ENCODE peak calls at places on chromosomes 5 and 9, in eight cellular contexts. One of them, this sample, is unnamed.

GRCh38 chr5:72956324-72957140 is 691 bp downstream of the FCHO2 start:
- DNase-seq in GM03348: peak
- DNase-seq in EH: peak
- DNase-seq in DMS79: no peak
- DNase-seq in stimulated activated CD4-positive, alpha-beta T cell treated with anti-CD3 and anti-CD28 coated beads, Interleukin-2, amount 100 ng/mL, for 48 hours: peak
- DNase-seq in dorsolateral prefrontal cortex: peak
- DNase-seq in hippocampal formation: peak
- DNase-seq in mesothelial cell of epicardium: peak
- DNase-seq in this sample: no peak

GRCh38 chr5:96195053-96195452 is 233.4 kb upstream of the ELL2 start:
- DNase-seq in GM03348: peak
- DNase-seq in EH: peak
- DNase-seq in DMS79: no peak
- DNase-seq in stimulated activated CD4-positive, alpha-beta T cell treated with anti-CD3 and anti-CD28 coated beads, Interleukin-2, amount 100 ng/mL, for 48 hours: no peak
- DNase-seq in dorsolateral prefrontal cortex: no peak
- DNase-seq in hippocampal formation: no peak
- DNase-seq in mesothelial cell of epicardium: no peak
- DNase-seq in this sample: no peak

GRCh38 chr5:116898917-116899316 is 324.3 kb upstream of the SEMA6A start:
- DNase-seq in GM03348: no peak
- DNase-seq in EH: no peak
- DNase-seq in DMS79: no peak
- DNase-seq in stimulated activated CD4-positive, alpha-beta T cell treated with anti-CD3 and anti-CD28 coated beads, Interleukin-2, amount 100 ng/mL, for 48 hours: no peak
- DNase-seq in dorsolateral prefrontal cortex: no peak
- DNase-seq in hippocampal formation: no peak
- DNase-seq in mesothelial cell of epicardium: no peak
- DNase-seq in this sample: no peak

GRCh38 chr9:72923077-72923476 is 29.8 kb downstream of the ALDH1A1 start:
- DNase-seq in GM03348: no peak
- DNase-seq in EH: no peak
- DNase-seq in DMS79: no peak
- DNase-seq in stimulated activated CD4-positive, alpha-beta T cell treated with anti-CD3 and anti-CD28 coated beads, Interleukin-2, amount 100 ng/mL, for 48 hours: no peak
- DNase-seq in dorsolateral prefrontal cortex: no peak
- DNase-seq in hippocampal formation: no peak
- DNase-seq in mesothelial cell of epicardium: no peak
- DNase-seq in this sample: no peak

GRCh38 chr5:135650081-135650480 is 71.3 kb upstream of the CXCL14 start:
- DNase-seq in GM03348: no peak
- DNase-seq in EH: no peak
- DNase-seq in DMS79: no peak
- DNase-seq in stimulated activated CD4-positive, alpha-beta T cell treated with anti-CD3 and anti-CD28 coated beads, Interleukin-2, amount 100 ng/mL, for 48 hours: no peak
- DNase-seq in dorsolateral prefrontal cortex: no peak
- DNase-seq in hippocampal formation: no peak
- DNase-seq in mesothelial cell of epicardium: no peak
- DNase-seq in this sample: no peak

GRCh38 chr5:119388619-119389190 is 32.9 kb downstream of the TNFAIP8 start:
- DNase-seq in GM03348: no peak
- DNase-seq in EH: no peak
- DNase-seq in DMS79: no peak
- DNase-seq in stimulated activated CD4-positive, alpha-beta T cell treated with anti-CD3 and anti-CD28 coated beads, Interleukin-2, amount 100 ng/mL, for 48 hours: no peak
- DNase-seq in dorsolateral prefrontal cortex: no peak
- DNase-seq in hippocampal formation: no peak
- DNase-seq in mesothelial cell of epicardium: no peak
- DNase-seq in this sample: no peak

GRCh38 chr9:108967916-108968315 is 33.7 kb downstream of the ABITRAM start:
- DNase-seq in GM03348: no peak
- DNase-seq in EH: no peak
- DNase-seq in DMS79: no peak
- DNase-seq in stimulated activated CD4-positive, alpha-beta T cell treated with anti-CD3 and anti-CD28 coated beads, Interleukin-2, amount 100 ng/mL, for 48 hours: no peak
- DNase-seq in dorsolateral prefrontal cortex: no peak
- DNase-seq in hippocampal formation: no peak
- DNase-seq in mesothelial cell of epicardium: no peak
- DNase-seq in this sample: no peak

GRCh38 chr5:138354387-138354786 is 1.9 kb downstream of the KDM3B start:
- DNase-seq in GM03348: no peak
- DNase-seq in EH: peak
- DNase-seq in DMS79: no peak
- DNase-seq in stimulated activated CD4-positive, alpha-beta T cell treated with anti-CD3 and anti-CD28 coated beads, Interleukin-2, amount 100 ng/mL, for 48 hours: no peak
- DNase-seq in dorsolateral prefrontal cortex: no peak
- DNase-seq in hippocampal formation: no peak
- DNase-seq in mesothelial cell of epicardium: no peak
- DNase-seq in this sample: no peak

GRCh38 chr9:2126331-2126789 is 111.2 kb downstream of the SMARCA2 start:
- DNase-seq in GM03348: peak
- DNase-seq in EH: no peak
- DNase-seq in DMS79: no peak
- DNase-seq in stimulated activated CD4-positive, alpha-beta T cell treated with anti-CD3 and anti-CD28 coated beads, Interleukin-2, amount 100 ng/mL, for 48 hours: no peak
- DNase-seq in dorsolateral prefrontal cortex: no peak
- DNase-seq in hippocampal formation: no peak
- DNase-seq in mesothelial cell of epicardium: no peak
- DNase-seq in this sample: no peak

GRCh38 chr5:73437126-73438047 is 11.2 kb downstream of the FOXD1 start:
- DNase-seq in GM03348: peak
- DNase-seq in EH: peak
- DNase-seq in DMS79: no peak
- DNase-seq in stimulated activated CD4-positive, alpha-beta T cell treated with anti-CD3 and anti-CD28 coated beads, Interleukin-2, amount 100 ng/mL, for 48 hours: no peak
- DNase-seq in dorsolateral prefrontal cortex: no peak
- DNase-seq in hippocampal formation: no peak
- DNase-seq in mesothelial cell of epicardium: no peak
- DNase-seq in this sample: no peak

GRCh38 chr5:153585616-153586015 is 95.1 kb downstream of the GRIA1 start:
- DNase-seq in GM03348: no peak
- DNase-seq in EH: no peak
- DNase-seq in DMS79: no peak
- DNase-seq in stimulated activated CD4-positive, alpha-beta T cell treated with anti-CD3 and anti-CD28 coated beads, Interleukin-2, amount 100 ng/mL, for 48 hours: no peak
- DNase-seq in dorsolateral prefrontal cortex: no peak
- DNase-seq in hippocampal formation: no peak
- DNase-seq in mesothelial cell of epicardium: no peak
- DNase-seq in this sample: no peak

GRCh38 chr5:178420424-178420823 is 169.8 kb downstream of the COL23A1 start:
- DNase-seq in GM03348: no peak
- DNase-seq in EH: no peak
- DNase-seq in DMS79: no peak
- DNase-seq in stimulated activated CD4-positive, alpha-beta T cell treated with anti-CD3 and anti-CD28 coated beads, Interleukin-2, amount 100 ng/mL, for 48 hours: no peak
- DNase-seq in dorsolateral prefrontal cortex: no peak
- DNase-seq in hippocampal formation: no peak
- DNase-seq in mesothelial cell of epicardium: no peak
- DNase-seq in this sample: no peak

GRCh38 chr5:149314571-149315111 is 30.7 kb upstream of the GRPEL2 start:
- DNase-seq in GM03348: no peak
- DNase-seq in EH: no peak
- DNase-seq in DMS79: no peak
- DNase-seq in stimulated activated CD4-positive, alpha-beta T cell treated with anti-CD3 and anti-CD28 coated beads, Interleukin-2, amount 100 ng/mL, for 48 hours: no peak
- DNase-seq in dorsolateral prefrontal cortex: no peak
- DNase-seq in hippocampal formation: no peak
- DNase-seq in mesothelial cell of epicardium: no peak
- DNase-seq in this sample: no peak

GRCh38 chr9:131278421-131279111 is 2.3 kb upstream of the FAM78A start:
- DNase-seq in GM03348: no peak
- DNase-seq in EH: no peak
- DNase-seq in DMS79: no peak
- DNase-seq in stimulated activated CD4-positive, alpha-beta T cell treated with anti-CD3 and anti-CD28 coated beads, Interleukin-2, amount 100 ng/mL, for 48 hours: no peak
- DNase-seq in dorsolateral prefrontal cortex: no peak
- DNase-seq in hippocampal formation: no peak
- DNase-seq in mesothelial cell of epicardium: no peak
- DNase-seq in this sample: no peak

GRCh38 chr9:35962126-35962906 is 4.4 kb upstream of the OR2S2 start:
- DNase-seq in GM03348: peak
- DNase-seq in EH: peak
- DNase-seq in DMS79: no peak
- DNase-seq in stimulated activated CD4-positive, alpha-beta T cell treated with anti-CD3 and anti-CD28 coated beads, Interleukin-2, amount 100 ng/mL, for 48 hours: no peak
- DNase-seq in dorsolateral prefrontal cortex: no peak
- DNase-seq in hippocampal formation: no peak
- DNase-seq in mesothelial cell of epicardium: no peak
- DNase-seq in this sample: no peak

GRCh38 chr5:26569241-26569928 is 469.0 kb downstream of the CDH9 start:
- DNase-seq in GM03348: no peak
- DNase-seq in EH: no peak
- DNase-seq in DMS79: no peak
- DNase-seq in stimulated activated CD4-positive, alpha-beta T cell treated with anti-CD3 and anti-CD28 coated beads, Interleukin-2, amount 100 ng/mL, for 48 hours: no peak
- DNase-seq in dorsolateral prefrontal cortex: no peak
- DNase-seq in hippocampal formation: no peak
- DNase-seq in mesothelial cell of epicardium: no peak
- DNase-seq in this sample: no peak

GRCh38 chr5:114361724-114362196 is at the start of gene KCNN2:
- DNase-seq in GM03348: peak
- DNase-seq in EH: peak
- DNase-seq in DMS79: no peak
- DNase-seq in stimulated activated CD4-positive, alpha-beta T cell treated with anti-CD3 and anti-CD28 coated beads, Interleukin-2, amount 100 ng/mL, for 48 hours: no peak
- DNase-seq in dorsolateral prefrontal cortex: peak
- DNase-seq in hippocampal formation: peak
- DNase-seq in mesothelial cell of epicardium: peak
- DNase-seq in this sample: peak

GRCh38 chr5:172951381-172952033 is 7.7 kb upstream of the RPL26L1 start:
- DNase-seq in GM03348: no peak
- DNase-seq in EH: no peak
- DNase-seq in DMS79: no peak
- DNase-seq in stimulated activated CD4-positive, alpha-beta T cell treated with anti-CD3 and anti-CD28 coated beads, Interleukin-2, amount 100 ng/mL, for 48 hours: no peak
- DNase-seq in dorsolateral prefrontal cortex: no peak
- DNase-seq in hippocampal formation: no peak
- DNase-seq in mesothelial cell of epicardium: no peak
- DNase-seq in this sample: no peak

GRCh38 chr5:111394580-111394979 is 117.8 kb downstream of the STARD4 start:
- DNase-seq in GM03348: peak
- DNase-seq in EH: peak
- DNase-seq in DMS79: no peak
- DNase-seq in stimulated activated CD4-positive, alpha-beta T cell treated with anti-CD3 and anti-CD28 coated beads, Interleukin-2, amount 100 ng/mL, for 48 hours: no peak
- DNase-seq in dorsolateral prefrontal cortex: no peak
- DNase-seq in hippocampal formation: no peak
- DNase-seq in mesothelial cell of epicardium: no peak
- DNase-seq in this sample: no peak

This sample was measured in NCI-H1048.